ENCODE peak calls at places on chromosomes 1 and 21, in four cellular contexts. P, G, F and Q are unnamed samples.
A peak's percentile ranks its signal among the peaks of the same experiment; 100 is the strongest.

GRCh38 chr1:8858888-8859706 is 19.4 kb downstream of the ENO1 start:
- DNase-seq in P (peak; percentile 59), G (peak; percentile 12), F (peak; percentile 75), Q (no peak)

GRCh38 chr1:31020007-31020790 is 45.3 kb downstream of the PUM1 start:
- DNase-seq in P (peak; percentile 90), G (no peak), F (peak; percentile 15), Q (no peak)

GRCh38 chr1:184825571-184825970 is 70.9 kb upstream of the EDEM3 start:
- DNase-seq in P (no peak), G (no peak), F (no peak), Q (no peak)

GRCh38 chr1:23544444-23545389 is 13.7 kb upstream of the E2F2 start:
- DNase-seq in P (peak; percentile 91), G (peak; percentile 45), F (peak; percentile 84), Q (peak; percentile 46)

GRCh38 chr1:84944767-84945486 is 51.9 kb upstream of the LPAR3 start:
- DNase-seq in P (peak; percentile 97), G (peak; percentile 48), F (peak; percentile 91), Q (peak; percentile 17)

GRCh38 chr1:18635833-18636671 is 5.4 kb downstream of the PAX7 start:
- DNase-seq in P (no peak), G (no peak), F (peak; percentile 6), Q (no peak)

GRCh38 chr1:88890790-88891317 is 513 bp downstream of the GTF2B start:
- DNase-seq in P (peak; percentile 45), G (peak; percentile 30), F (peak; percentile 44), Q (no peak)

GRCh38 chr21:15414057-15414456 is 315.7 kb upstream of the USP25 start:
- DNase-seq in P (no peak), G (no peak), F (peak; percentile 15), Q (no peak)

GRCh38 chr1:181083842-181084605 is 4.5 kb upstream of the IER5 start:
- DNase-seq in P (peak; percentile 95), G (no peak), F (peak; percentile 68), Q (peak; percentile 20)

GRCh38 chr1:107405241-107405640 is 264.4 kb downstream of the NTNG1 start:
- DNase-seq in P (no peak), G (no peak), F (peak; percentile 69), Q (no peak)

GRCh38 chr1:13766906-13767564 is 67.0 kb downstream of the PRDM2 start:
- DNase-seq in P (no peak), G (no peak), F (peak; percentile 84), Q (no peak)

GRCh38 chr1:28160677-28161328 is 15.7 kb downstream of the PTAFR start:
- DNase-seq in P (no peak), G (no peak), F (peak; percentile 84), Q (no peak)

GRCh38 chr1:209854196-209854595 is 26.4 kb downstream of the UTP25 start:
- DNase-seq in P (no peak), G (peak; percentile 34), F (no peak), Q (no peak)

GRCh38 chr1:80846966-80847365 is 953.8 kb upstream of the ADGRL2 start:
- DNase-seq in P (no peak), G (no peak), F (no peak), Q (no peak)

GRCh38 chr1:20280399-20280798 is 10.3 kb upstream of the VWA5B1 start:
- DNase-seq in P (no peak), G (no peak), F (no peak), Q (no peak)

GRCh38 chr21:42233067-42233981 is 14.4 kb downstream of the ABCG1 start:
- DNase-seq in P (peak; percentile 67), G (peak; percentile 57), F (peak; percentile 16), Q (peak; percentile 47)

GRCh38 chr1:65001238-65001792 is 35.0 kb upstream of the JAK1 start:
- DNase-seq in P (no peak), G (no peak), F (peak; percentile 74), Q (peak; percentile 61)

GRCh38 chr1:197024460-197024859 is 42.6 kb downstream of the F13B start:
- DNase-seq in P (no peak), G (no peak), F (no peak), Q (no peak)

GRCh38 chr1:50766688-50767087 is 193.4 kb downstream of the FAF1 start:
- DNase-seq in P (no peak), G (no peak), F (no peak), Q (no peak)

GRCh38 chr1:101071470-101071886 is 45.9 kb upstream of the DPH5 start:
- DNase-seq in P (peak; percentile 19), G (no peak), F (no peak), Q (no peak)

GRCh38 chr1:41530411-41530810 is 45.9 kb upstream of the EDN2 start:
- DNase-seq in P (no peak), G (no peak), F (no peak), Q (no peak)

GRCh38 chr21:37873655-37874054 is 42.6 kb downstream of the KCNJ6 start:
- DNase-seq in P (no peak), G (no peak), F (no peak), Q (no peak)

GRCh38 chr1:184986250-184986649 is 11.9 kb upstream of the NIBAN1 start:
- DNase-seq in P (peak; percentile 67), G (no peak), F (peak; percentile 68), Q (no peak)

GRCh38 chr1:17161137-17161700 is 42.0 kb upstream of the PADI2 start:
- DNase-seq in P (no peak), G (no peak), F (peak; percentile 11), Q (no peak)

GRCh38 chr1:221366495-221367095 is 375.3 kb downstream of the DUSP10 start:
- DNase-seq in P (no peak), G (no peak), F (no peak), Q (no peak)

GRCh38 chr1:37461698-37462436 is 12.5 kb upstream of the ZC3H12A start:
- DNase-seq in P (no peak), G (no peak), F (no peak), Q (no peak)

GRCh38 chr1:207897188-207897587 is 13.7 kb downstream of the CD34 start:
- DNase-seq in P (peak; percentile 59), G (no peak), F (no peak), Q (no peak)

GRCh38 chr1:53781654-53782053 is 42.7 kb upstream of the GLIS1 start:
- DNase-seq in P (no peak), G (no peak), F (peak; percentile 70), Q (no peak)

GRCh38 chr1:232713785-232714184 is 83.9 kb upstream of the SIPA1L2 start:
- DNase-seq in P (no peak), G (no peak), F (no peak), Q (no peak)

GRCh38 chr1:53362851-53363642 is 35.2 kb upstream of the LRP8 start:
- DNase-seq in P (no peak), G (no peak), F (no peak), Q (no peak)

GRCh38 chr1:33342041-33342723 is 21.3 kb upstream of the A3GALT2 start:
- DNase-seq in P (peak; percentile 99), G (peak; percentile 76), F (peak; percentile 99), Q (no peak)

GRCh38 chr1:232954594-232955365 is 4.4 kb downstream of the NTPCR start:
- DNase-seq in P (no peak), G (no peak), F (no peak), Q (no peak)

GRCh38 chr1:153617677-153618076 is 1.6 kb upstream of the S100A14 start:
- DNase-seq in P (peak; percentile 72), G (no peak), F (peak; percentile 60), Q (peak; percentile 53)

GRCh38 chr1:226123591-226124471 is 61.3 kb downstream of the H3-3A start:
- DNase-seq in P (no peak), G (no peak), F (no peak), Q (no peak)

GRCh38 chr1:194366705-194367104 is 1180.3 kb upstream of the B3GALT2 start:
- DNase-seq in P (no peak), G (no peak), F (no peak), Q (no peak)

GRCh38 chr1:14259191-14259757 is 339.2 kb upstream of the KAZN start:
- DNase-seq in P (no peak), G (peak; percentile 97), F (peak; percentile 82), Q (no peak)

GRCh38 chr21:41966341-41966833 is 12.6 kb upstream of the C2CD2 start:
- DNase-seq in P (no peak), G (no peak), F (peak; percentile 36), Q (no peak)

GRCh38 chr1:154272217-154272998 is at the start of gene HAX1:
- DNase-seq in P (peak; percentile 96), G (peak; percentile 90), F (peak; percentile 97), Q (peak; percentile 92)